ENCODE peak calls at places on chromosomes 1 and 21, in six cellular contexts. E is GM23338; L is K562; P is tibial nerve; F is CD8-positive, alpha-beta memory T cell; N is uterus. Q is an unnamed sample. For H3K27me3, the result is how much of the 10 kb centered on the place peaks cover.

GRCh38 chr1:52098139-52098871 is 42.2 kb downstream of the BTF3L4 start:
- DNase-seq in E (peak), L (no peak), P (no peak), F (no peak), N (no peak), Q (no peak)

GRCh38 chr21:15908187-15908586 is 178.4 kb downstream of the USP25 start:
- DNase-seq in E (no peak), L (no peak), P (no peak), F (no peak), N (no peak), Q (no peak)

GRCh38 chr1:88684482-88685238 is 587 bp downstream of the PKN2 start:
- DNase-seq in E (peak), L (peak), P (peak), F (peak), N (peak), Q (no peak)

GRCh38 chr1:206684478-206685255 is at the start of gene MAPKAPK2:
- DNase-seq in E (peak), L (peak), P (peak), F (peak), N (peak), Q (peak)

GRCh38 chr1:192104135-192104534 is 54.1 kb upstream of the RGS18 start:
- DNase-seq in E (no peak), L (no peak), P (no peak), F (no peak), N (no peak), Q (no peak)

GRCh38 chr1:179867493-179868330 is 9.9 kb downstream of the TOR1AIP2 start:
- DNase-seq in E (peak), L (peak), P (no peak), F (peak), N (peak), Q (peak)

GRCh38 chr1:118291686-118292085 is 106.7 kb upstream of the SPAG17 start:
- DNase-seq in E (no peak), L (no peak), P (no peak), F (no peak), N (no peak), Q (no peak)

GRCh38 chr1:92792340-92792782 is 7.5 kb upstream of the EVI5 start:
- DNase-seq in E (peak), L (peak), P (no peak), F (no peak), N (no peak), Q (no peak)

GRCh38 chr21:36120304-36120902 is 14.5 kb upstream of the CBR3 start:
- DNase-seq in E (no peak), L (no peak), P (no peak), F (no peak), N (peak), Q (no peak)

GRCh38 chr1:214632091-214632490 is 29.1 kb downstream of the CENPF start:
- DNase-seq in E (no peak), L (no peak), P (no peak), F (peak), N (no peak), Q (no peak)

GRCh38 chr1:79554620-79555160 is 548.2 kb upstream of the ADGRL4 start:
- DNase-seq in E (no peak), L (no peak), P (no peak), F (no peak), N (no peak), Q (no peak)

GRCh38 chr1:3638027-3638426 is 11.9 kb downstream of the WRAP73 start:
- DNase-seq in E (no peak), L (no peak), P (no peak), F (no peak), N (no peak), Q (no peak)

GRCh38 chr1:213256438-213257087 is 205.5 kb downstream of the RPS6KC1 start:
- DNase-seq in E (no peak), L (no peak), P (no peak), F (no peak), N (no peak), Q (no peak)

GRCh38 chr1:27153549-27153886 is 1.4 kb downstream of the SLC9A1 start:
- DNase-seq in E (no peak), L (peak), P (no peak), F (no peak), N (no peak), Q (no peak)

GRCh38 chr1:177585492-177586220 is 384.2 kb downstream of the SEC16B start:
- DNase-seq in E (no peak), L (no peak), P (no peak), F (no peak), N (no peak), Q (no peak)

GRCh38 chr1:154975409-154976205 is 1.1 kb downstream of the CKS1B start:
- DNase-seq in E (peak), L (no peak), P (peak), F (peak), N (peak), Q (no peak)

GRCh38 chr1:247331526-247332214 is at the start of gene ZNF496:
- DNase-seq in E (peak), L (peak), P (peak), F (peak), N (peak), Q (peak)

GRCh38 chr1:94734963-94735899 is 84.9 kb upstream of the SLC44A3 start:
- DNase-seq in E (peak), L (peak), P (no peak), F (no peak), N (peak), Q (no peak)

GRCh38 chr1:86705633-86705985 is 1.2 kb downstream of the SH3GLB1 start:
- DNase-seq in E (no peak), L (no peak), P (no peak), F (no peak), N (no peak), Q (no peak)

DNA sequence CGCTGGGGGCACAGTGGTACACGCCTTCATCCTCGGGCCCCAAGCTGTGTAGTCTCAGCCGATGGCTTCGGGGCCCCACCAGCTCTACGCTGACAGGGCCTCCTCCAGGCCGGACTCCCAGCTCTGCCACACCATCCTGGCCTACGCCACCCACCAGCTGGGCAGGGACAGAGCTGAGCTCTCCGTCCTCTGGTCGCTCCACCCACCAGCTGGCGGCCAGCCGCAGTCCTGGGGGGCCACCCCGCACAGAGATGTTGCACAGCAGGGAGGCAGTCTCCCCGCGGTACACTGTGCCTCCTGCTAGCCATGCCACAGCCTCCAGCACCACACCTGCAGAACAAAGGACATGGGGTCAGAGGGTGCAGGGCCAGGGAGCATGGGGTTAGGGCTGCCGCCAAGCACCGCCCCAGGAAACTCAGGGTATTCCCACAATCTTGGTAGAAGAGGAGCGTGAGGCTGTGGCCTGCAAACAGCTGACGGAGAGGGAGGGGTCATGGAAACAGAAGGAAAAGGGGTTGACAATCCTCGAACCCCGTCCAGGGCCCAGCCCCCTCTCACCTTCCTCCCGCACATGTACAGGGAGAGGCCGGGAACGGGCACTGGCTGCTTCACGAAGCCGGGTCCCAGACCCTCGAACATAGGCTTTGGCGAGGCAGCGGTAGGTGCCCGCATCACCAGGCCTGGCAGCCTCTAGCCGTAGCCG is 5.9 kb downstream of the IGSF8 start:
- DNase-seq in E (no peak), L (no peak), P (no peak), F (no peak), N (no peak), Q (peak)
- H3K27me3 ChIP-seq in E (under half), L (under half), P (under half), F (under half), N (under half), Q (under half)

DNA sequence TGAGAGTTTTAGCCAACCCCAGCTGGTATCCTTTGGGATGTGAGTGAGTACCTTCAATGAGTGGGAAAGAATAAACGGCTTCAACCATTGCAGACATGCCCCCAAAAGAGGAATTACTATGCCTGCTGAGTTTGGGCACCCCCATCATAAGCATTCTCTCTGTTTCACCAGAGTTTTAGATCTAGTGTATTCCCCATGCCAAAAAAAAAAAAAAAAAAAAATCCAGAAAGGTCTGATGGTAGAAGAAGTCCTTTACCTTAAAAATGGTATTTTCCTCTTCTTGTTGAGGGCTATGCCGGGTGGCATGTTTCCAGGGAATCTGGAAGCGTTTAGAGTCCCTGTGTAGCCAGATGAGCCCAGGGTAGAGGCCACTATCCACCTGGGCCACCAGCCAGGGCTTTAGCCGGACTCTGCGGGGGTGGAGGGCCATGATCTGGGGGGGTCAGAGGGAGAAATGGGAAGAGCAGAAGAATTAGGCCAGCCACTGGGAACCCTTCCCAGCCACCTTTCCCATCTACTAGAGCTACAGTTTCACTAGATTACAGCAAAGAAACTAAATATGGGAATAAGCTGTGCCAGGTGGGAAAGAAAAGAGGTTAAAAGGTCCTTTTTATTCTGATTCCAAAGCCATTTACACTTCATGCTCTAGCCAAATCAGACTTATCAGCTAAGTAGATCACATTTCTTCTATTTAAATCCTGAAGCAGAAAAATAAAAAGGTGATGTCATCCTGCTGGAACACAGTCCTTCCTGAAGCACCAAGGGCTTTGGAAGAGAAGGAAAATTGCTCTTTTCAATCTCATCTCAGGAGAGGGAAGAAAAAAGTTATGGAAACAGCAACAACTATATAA is 4.7 kb downstream of the IRF6 start:
- DNase-seq in E (no peak), L (no peak), P (peak), F (no peak), N (peak), Q (no peak)
- H3K4me3 ChIP-seq in E (no peak), L (no peak), P (no peak), F (no peak), N (no peak), Q (no peak)

GRCh38 chr1:23214640-23215039 is 2.7 kb downstream of the HTR1D start:
- DNase-seq in E (no peak), L (no peak), P (no peak), F (no peak), N (no peak), Q (no peak)

GRCh38 chr1:23216771-23217420 is 406 bp downstream of the HTR1D start:
- DNase-seq in E (peak), L (peak), P (no peak), F (peak), N (no peak), Q (no peak)

GRCh38 chr1:23217421-23218115 is at the start of gene HTR1D:
- DNase-seq in E (peak), L (peak), P (no peak), F (no peak), N (no peak), Q (no peak)

GRCh38 chr1:23215291-23215690 is 2.0 kb downstream of the HTR1D start:
- DNase-seq in E (no peak), L (no peak), P (no peak), F (no peak), N (no peak), Q (no peak)

GRCh38 chr1:23215751-23216449 is 1.4 kb downstream of the HTR1D start:
- DNase-seq in E (peak), L (no peak), P (no peak), F (no peak), N (no peak), Q (no peak)
- H3K27me3 ChIP-seq in E (under half), L (under half), P (half or more), F (under half), N (under half), Q (under half)

GRCh38 chr1:56509713-56510641 is 69.4 kb downstream of the PLPP3 start:
- DNase-seq in E (peak), L (peak), P (no peak), F (no peak), N (no peak), Q (no peak)
- H3K4me3 ChIP-seq in E (no peak), L (no peak), P (no peak), F (no peak), N (no peak), Q (no peak)

DNA sequence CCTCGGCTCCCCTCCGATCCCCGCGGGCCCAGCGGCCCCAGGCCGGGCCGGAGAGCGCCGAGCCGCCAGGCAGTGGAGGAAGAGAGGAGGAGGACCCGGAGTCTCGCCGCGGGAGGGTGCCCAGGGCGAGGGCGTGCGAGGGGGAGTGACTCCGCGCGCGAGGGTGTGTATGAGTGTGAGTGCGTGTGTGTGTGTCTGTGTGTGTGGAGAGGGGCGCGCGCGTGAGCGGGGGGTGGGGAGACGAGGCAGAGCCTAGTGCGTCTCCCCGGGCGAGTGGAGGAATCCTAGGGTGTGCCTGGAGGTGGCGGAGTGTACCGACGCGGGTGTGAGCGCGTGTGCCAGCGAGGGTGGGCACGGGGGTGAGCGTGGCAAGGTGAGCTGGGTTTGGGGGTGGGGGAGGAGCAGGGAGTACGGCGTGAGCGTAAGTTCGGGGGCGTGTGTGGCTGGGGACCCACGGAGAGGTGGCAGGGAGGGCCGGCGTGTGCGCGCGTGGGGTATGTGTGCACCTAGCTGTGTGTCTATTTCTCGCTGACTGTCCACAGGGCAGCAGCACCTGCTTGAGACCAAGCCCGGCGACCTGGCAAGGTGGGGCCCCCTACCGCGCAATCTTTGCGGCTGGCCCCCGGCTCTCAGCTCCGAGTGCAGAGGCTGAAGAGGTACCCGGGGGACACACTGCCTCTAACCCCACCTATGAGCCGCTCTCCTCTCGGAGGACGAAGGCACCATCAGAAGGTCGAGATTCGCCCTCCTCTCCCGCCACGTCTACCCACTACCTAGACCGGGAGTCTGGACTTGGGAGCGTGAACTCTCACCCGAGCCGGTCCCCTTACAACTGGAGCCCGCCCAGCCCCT is 784 bp upstream of the KCND3 start:
- DNase-seq in E (peak), L (no peak), P (no peak), F (no peak), N (peak), Q (peak)
- H3K27me3 ChIP-seq in E (half or more), L (under half), P (under half), F (under half), N (under half), Q (under half)

GRCh38 chr1:60118119-60118518 is 44.5 kb upstream of the C1orf87 start:
- DNase-seq in E (no peak), L (no peak), P (no peak), F (no peak), N (peak), Q (no peak)

GRCh38 chr1:60111118-60111517 is 37.5 kb upstream of the C1orf87 start:
- DNase-seq in E (no peak), L (no peak), P (no peak), F (no peak), N (no peak), Q (no peak)

DNA sequence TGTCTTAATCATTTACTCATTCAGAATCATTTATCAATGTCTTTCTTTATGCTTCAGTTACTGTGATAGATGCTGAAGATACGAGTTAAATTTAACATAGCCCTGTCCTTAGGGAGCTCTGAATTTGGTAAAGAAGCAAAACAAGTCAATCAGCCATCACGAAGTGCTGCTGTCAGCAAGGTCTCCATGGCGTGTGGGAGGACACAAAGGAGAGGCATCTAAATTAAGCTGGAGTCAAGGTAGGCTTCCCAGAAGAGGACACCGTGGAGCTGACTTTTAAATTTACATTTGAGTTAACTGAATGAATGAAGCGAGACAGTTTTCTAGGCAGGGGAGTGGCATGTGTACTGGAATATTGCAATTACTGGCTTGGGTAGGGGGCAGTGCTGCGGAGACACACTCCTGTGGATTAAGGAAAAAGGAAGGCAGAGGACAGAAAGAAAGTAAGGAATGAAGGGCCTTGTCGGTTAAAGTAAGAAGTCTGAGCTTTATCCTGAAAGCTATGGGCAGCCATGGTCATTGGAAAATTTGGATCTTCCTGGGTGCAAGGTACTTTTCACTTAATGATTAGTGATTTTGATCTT is 41.3 kb upstream of the C1orf87 start:
- DNase-seq in E (peak), L (no peak), P (no peak), F (no peak), N (no peak), Q (no peak)
- H3K4me3 ChIP-seq in E (no peak), L (no peak), P (no peak), F (no peak), N (no peak), Q (no peak)

GRCh38 chr1:13584876-13585598 is 1.4 kb downstream of the PDPN start:
- DNase-seq in E (no peak), L (no peak), P (no peak), F (no peak), N (no peak), Q (no peak)
- H3K27me3 ChIP-seq in E (under half), L (under half), P (under half), F (under half), N (under half), Q (under half)